ENCODE peak calls at places on chromosomes 2 and 18, in seven cellular contexts. R, D, L, M, J, K and X are unnamed samples. For H3K4me1, the result is how much of the 10 kb centered on the place peaks cover.

GRCh38 chr2:165016772-165017411 is 61.6 kb upstream of the SLC38A11 start:
- DNase-seq in K (no peak), J (peak), D (peak), M (peak), L (peak), R (peak), X (no peak)

GRCh38 chr2:54639609-54640008 is 83.9 kb upstream of the EML6 start:
- DNase-seq in D (no peak), J (no peak), L (no peak), M (no peak), R (peak), K (no peak), X (no peak)

GRCh38 chr2:173459363-173459762 is 104.7 kb downstream of the CDCA7 start:
- DNase-seq in M (no peak), K (no peak), D (no peak), J (no peak), R (no peak), L (no peak), X (no peak)

GRCh38 chr18:40670991-40671390 is 1284.0 kb upstream of the PIK3C3 start:
- DNase-seq in M (no peak), J (no peak), D (no peak), K (no peak), L (no peak), R (no peak), X (no peak)

GRCh38 chr2:64819774-64820688 is 166.3 kb upstream of the SERTAD2 start:
- DNase-seq in D (no peak), J (no peak), R (no peak), K (no peak), L (no peak), M (no peak), X (no peak)

GRCh38 chr2:9220201-9220600 is 13.6 kb downstream of the ASAP2 start:
- DNase-seq in R (no peak), J (no peak), M (no peak), L (no peak), D (no peak), K (no peak), X (no peak)

GRCh38 chr2:98408155-98408554 is 36.5 kb upstream of the INPP4A start:
- DNase-seq in K (no peak), R (no peak), L (no peak), J (no peak), D (peak), M (no peak), X (no peak)

GRCh38 chr2:32990556-32990955 is 43.8 kb downstream of the LTBP1 start:
- DNase-seq in M (no peak), D (no peak), L (no peak), R (no peak), K (no peak), J (no peak), X (no peak)

GRCh38 chr2:135657806-135658582 is 83.7 kb upstream of the UBXN4 start:
- DNase-seq in R (no peak), K (no peak), D (no peak), J (no peak), M (no peak), L (no peak), X (no peak)

GRCh38 chr2:10761591-10761990 is 40.2 kb downstream of the ATP6V1C2 start:
- DNase-seq in L (no peak), M (no peak), R (no peak), D (no peak), J (no peak), K (no peak), X (no peak)

GRCh38 chr2:239583171-239583878 is 182.5 kb upstream of the HDAC4 start:
- DNase-seq in R (no peak), D (no peak), J (no peak), L (peak), K (no peak), M (no peak), X (no peak)

GRCh38 chr2:230219419-230220331 is at the start of gene SP110:
- DNase-seq in D (peak), L (peak), K (peak), R (peak), M (peak), J (no peak), X (peak)

GRCh38 chr2:10284108-10284870 is 18.4 kb upstream of the HPCAL1 start:
- DNase-seq in J (no peak), M (no peak), L (no peak), D (no peak), K (no peak), R (no peak), X (no peak)

GRCh38 chr2:178990533-178991241 is 59.2 kb downstream of the CCDC141 start:
- DNase-seq in D (no peak), R (no peak), M (no peak), L (no peak), K (no peak), J (no peak), X (no peak)

GRCh38 chr2:102473020-102473419 is at the start of gene SLC9A4:
- DNase-seq in D (peak), K (no peak), M (peak), J (peak), L (peak), R (peak), X (no peak)

GRCh38 chr18:57094199-57094598 is 52.7 kb upstream of the BOD1L2 start:
- DNase-seq in L (no peak), M (no peak), J (no peak), K (no peak), D (peak), R (no peak), X (no peak)

GRCh38 chr2:36356199-36356989 is 816 bp downstream of the CRIM1 start:
- DNase-seq in M (no peak), K (no peak), R (peak), J (peak), L (peak), D (peak), X (no peak)

GRCh38 chr2:181073896-181074295 is 93.5 kb downstream of the UBE2E3 start:
- DNase-seq in J (no peak), R (no peak), M (no peak), K (no peak), D (no peak), L (no peak), X (no peak)

GRCh38 chr2:37653093-37653492 is 18.3 kb downstream of the CDC42EP3 start:
- DNase-seq in K (no peak), J (no peak), M (no peak), R (no peak), L (no peak), D (no peak), X (no peak)
- H3K4me1 ChIP-seq in K (half or more), J (under half), M (half or more), R (under half), L (under half), D (under half), X (under half)

GRCh38 chr2:231411237-231411636 is 15.7 kb downstream of the B3GNT7 start:
- DNase-seq in D (peak), M (no peak), J (no peak), L (no peak), K (no peak), R (no peak), X (no peak)

GRCh38 chr2:231410293-231411004 is 14.9 kb downstream of the B3GNT7 start:
- DNase-seq in M (no peak), K (no peak), L (no peak), R (no peak), D (peak), J (no peak), X (peak)

GRCh38 chr2:231413456-231413855 is 17.9 kb downstream of the B3GNT7 start:
- DNase-seq in J (no peak), L (no peak), K (no peak), M (no peak), R (no peak), D (no peak), X (no peak)

GRCh38 chr2:231412616-231412963 is 17.1 kb downstream of the B3GNT7 start:
- DNase-seq in D (no peak), M (no peak), R (no peak), L (no peak), J (no peak), K (no peak), X (no peak)

DNA sequence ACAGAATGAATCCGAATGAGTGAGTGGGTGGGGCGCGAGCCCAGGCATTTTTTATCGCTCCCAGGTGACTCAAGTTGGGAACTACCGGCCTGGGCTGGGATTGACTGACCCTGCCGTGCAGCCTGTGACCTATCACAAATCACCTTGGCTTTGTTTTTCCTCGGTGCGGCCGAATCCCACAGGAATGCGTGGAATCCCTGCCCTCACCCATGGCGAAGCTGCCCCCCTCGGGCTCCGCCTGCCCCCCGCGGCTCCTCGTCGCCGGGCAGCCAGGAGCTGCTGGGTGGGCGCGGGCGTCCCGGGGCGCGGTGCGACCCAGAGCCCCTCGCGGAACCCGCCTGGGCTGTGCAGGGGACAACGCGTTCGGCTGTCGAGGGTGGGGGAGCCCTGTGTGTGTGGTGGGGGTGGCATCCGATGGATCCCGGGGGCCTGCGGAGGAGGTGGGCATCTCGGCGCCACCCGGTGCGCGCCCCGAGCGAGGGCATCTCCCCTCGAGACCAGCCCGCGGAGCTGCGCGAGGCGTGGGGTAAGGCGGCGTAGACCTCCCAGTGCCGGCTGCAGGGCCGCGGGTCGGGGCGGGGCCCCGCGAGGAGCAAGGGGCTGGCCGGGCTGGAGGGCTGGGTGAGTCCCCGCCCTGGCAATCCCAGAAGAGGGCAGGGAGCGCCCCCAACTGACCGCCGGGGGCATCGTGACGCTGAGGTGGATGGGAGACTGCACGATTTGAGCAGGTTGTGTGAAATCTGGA is 16.5 kb downstream of the B3GNT7 start:
- DNase-seq in M (peak), R (peak), L (peak), J (peak), D (peak), K (peak), X (no peak)
- H3K27ac ChIP-seq in M (peak), R (no peak), L (peak), J (no peak), D (peak), K (no peak), X (no peak)

GRCh38 chr18:73340135-73340934 is 472.5 kb upstream of the NETO1 start:
- DNase-seq in L (peak), R (no peak), D (no peak), J (no peak), K (no peak), M (no peak), X (no peak)
- H3K4me3 ChIP-seq in L (no peak), R (no peak), D (no peak), J (no peak), K (no peak), M (no peak), X (no peak)

GRCh38 chr2:127008265-127008664 is 98.7 kb downstream of the BIN1 start:
- DNase-seq in J (no peak), M (no peak), D (no peak), R (no peak), K (no peak), L (no peak), X (no peak)
- H3K4me1 ChIP-seq in J (under half), M (under half), D (under half), R (under half), K (under half), L (under half), X (under half)

GRCh38 chr2:128395640-128396499 is 77.2 kb upstream of the HS6ST1 start:
- DNase-seq in K (no peak), L (no peak), D (peak), R (peak), M (no peak), J (no peak), X (no peak)

GRCh38 chr2:128394004-128394730 is 75.5 kb upstream of the HS6ST1 start:
- DNase-seq in R (no peak), D (peak), M (no peak), J (no peak), K (no peak), L (no peak), X (no peak)

GRCh38 chr2:128396946-128397345 is 78.3 kb upstream of the HS6ST1 start:
- DNase-seq in L (no peak), M (no peak), R (no peak), D (no peak), J (no peak), K (no peak), X (no peak)

GRCh38 chr2:128395196-128395595 is 76.5 kb upstream of the HS6ST1 start:
- DNase-seq in L (no peak), J (no peak), K (no peak), D (peak), M (no peak), R (no peak), X (no peak)

GRCh38 chr2:128396500-128396891 is 77.8 kb upstream of the HS6ST1 start:
- DNase-seq in D (peak), J (no peak), K (no peak), M (no peak), L (no peak), R (peak), X (peak)
- H3K27ac ChIP-seq in D (peak), J (no peak), K (peak), M (no peak), L (peak), R (peak), X (no peak)